ENCODE peak calls at places on chromosome 12, in five cellular contexts. V is lung, Q is pancreas, U is heart left ventricle, P is AG09309. I is an unnamed sample.

GRCh38 chr12:88870000-88870737 is 289.9 kb upstream of the KITLG start:
- DNase-seq in P (peak), V (peak), Q (no peak), U (no peak), I (no peak)

GRCh38 chr12:105539735-105540134 is 209.2 kb downstream of the C12orf75 start:
- DNase-seq in P (no peak), V (no peak), Q (no peak), U (no peak), I (no peak)

GRCh38 chr12:84408936-84409335 is 503.7 kb downstream of the SLC6A15 start:
- DNase-seq in U (no peak), Q (no peak), P (no peak), V (no peak), I (no peak)

GRCh38 chr12:57888407-57889157 is 42.1 kb upstream of the CTDSP2 start:
- DNase-seq in Q (no peak), P (no peak), U (peak), V (peak), I (no peak)

GRCh38 chr12:24500466-24501232 is 448.3 kb downstream of the BCAT1 start:
- DNase-seq in U (no peak), V (no peak), P (no peak), Q (no peak), I (no peak)

GRCh38 chr12:104724992-104725585 is 233.0 kb downstream of the SLC41A2 start:
- DNase-seq in P (no peak), U (no peak), Q (no peak), V (no peak), I (no peak)

GRCh38 chr12:123150804-123151678 is at the start of gene PITPNM2:
- DNase-seq in P (no peak), V (no peak), U (peak), Q (peak), I (no peak)

GRCh38 chr12:79441534-79441933 is 249.2 kb downstream of the PAWR start:
- DNase-seq in U (no peak), Q (no peak), V (no peak), P (no peak), I (no peak)

GRCh38 chr12:62466018-62466595 is 519 bp upstream of the MON2 start:
- DNase-seq in P (no peak), U (no peak), V (peak), Q (peak), I (no peak)

GRCh38 chr12:56115329-56115728 is 1.1 kb upstream of the RPL41 start:
- DNase-seq in Q (no peak), P (no peak), U (no peak), V (no peak), I (no peak)

GRCh38 chr12:49051373-49051764 is 9.2 kb downstream of the KMT2D start:
- DNase-seq in P (no peak), V (no peak), U (no peak), Q (no peak), I (no peak)

GRCh38 chr12:118052324-118053070 is 8.5 kb downstream of the WSB2 start:
- DNase-seq in P (peak), Q (peak), V (peak), U (peak), I (no peak)

GRCh38 chr12:88325828-88326214 is 183.7 kb downstream of the TMTC3 start:
- DNase-seq in Q (no peak), P (no peak), U (no peak), V (no peak), I (no peak)

GRCh38 chr12:105622220-105622619 is 291.7 kb downstream of the C12orf75 start:
- DNase-seq in V (no peak), U (no peak), Q (no peak), P (no peak), I (no peak)

GRCh38 chr12:55718650-55719275 is 1.4 kb upstream of the RDH5 start:
- DNase-seq in P (no peak), U (peak), V (no peak), Q (no peak), I (no peak)

GRCh38 chr12:69844416-69844815 is 19.4 kb downstream of the MYRFL start:
- DNase-seq in Q (no peak), V (no peak), P (no peak), U (no peak), I (no peak)

GRCh38 chr12:89346741-89347324 is 5.5 kb downstream of the DUSP6 start:
- DNase-seq in P (no peak), V (no peak), Q (no peak), U (peak), I (no peak)

GRCh38 chr12:62530596-62530995 is 64.0 kb downstream of the MON2 start:
- DNase-seq in U (no peak), V (no peak), P (peak), Q (no peak), I (no peak)

GRCh38 chr12:5808956-5809355 is 136.1 kb downstream of the ANO2 start:
- DNase-seq in Q (no peak), U (no peak), P (peak), V (no peak), I (no peak)

GRCh38 chr12:5012337-5012736 is 31.3 kb upstream of the KCNA5 start:
- DNase-seq in U (peak), P (no peak), Q (no peak), V (no peak), I (no peak)

GRCh38 chr12:102675672-102676071 is 195.3 kb upstream of the IGF1 start:
- DNase-seq in U (no peak), V (no peak), P (no peak), Q (no peak), I (no peak)

GRCh38 chr12:89893972-89894706 is 185.5 kb upstream of the ATP2B1 start:
- DNase-seq in Q (no peak), V (no peak), P (peak), U (no peak), I (no peak)

GRCh38 chr12:53805801-53806200 is 54.0 kb upstream of the CISTR start:
- DNase-seq in U (no peak), P (no peak), V (no peak), Q (no peak), I (no peak)

GRCh38 chr12:120490284-120490683 is 5.6 kb upstream of the DYNLL1 start:
- DNase-seq in Q (no peak), V (no peak), U (no peak), P (no peak), I (no peak)

GRCh38 chr12:107091989-107092641 is 1.2 kb downstream of the CRY1 start:
- DNase-seq in P (peak), Q (peak), V (peak), U (no peak), I (no peak)

GRCh38 chr12:48764521-48764920 is 24.4 kb downstream of the ADCY6 start:
- DNase-seq in U (no peak), Q (no peak), V (no peak), P (no peak), I (no peak)

GRCh38 chr12:94560416-94561221 is 89.7 kb downstream of the TMCC3 start:
- DNase-seq in U (no peak), Q (no peak), P (no peak), V (no peak), I (no peak)

GRCh38 chr12:46549527-46550265 is 177.1 kb upstream of the SLC38A2 start:
- DNase-seq in U (no peak), P (peak), Q (no peak), V (no peak), I (peak)

GRCh38 chr12:93297536-93297935 is 80.2 kb upstream of the NUDT4 start:
- DNase-seq in U (no peak), V (no peak), Q (no peak), P (no peak), I (no peak)

DNA sequence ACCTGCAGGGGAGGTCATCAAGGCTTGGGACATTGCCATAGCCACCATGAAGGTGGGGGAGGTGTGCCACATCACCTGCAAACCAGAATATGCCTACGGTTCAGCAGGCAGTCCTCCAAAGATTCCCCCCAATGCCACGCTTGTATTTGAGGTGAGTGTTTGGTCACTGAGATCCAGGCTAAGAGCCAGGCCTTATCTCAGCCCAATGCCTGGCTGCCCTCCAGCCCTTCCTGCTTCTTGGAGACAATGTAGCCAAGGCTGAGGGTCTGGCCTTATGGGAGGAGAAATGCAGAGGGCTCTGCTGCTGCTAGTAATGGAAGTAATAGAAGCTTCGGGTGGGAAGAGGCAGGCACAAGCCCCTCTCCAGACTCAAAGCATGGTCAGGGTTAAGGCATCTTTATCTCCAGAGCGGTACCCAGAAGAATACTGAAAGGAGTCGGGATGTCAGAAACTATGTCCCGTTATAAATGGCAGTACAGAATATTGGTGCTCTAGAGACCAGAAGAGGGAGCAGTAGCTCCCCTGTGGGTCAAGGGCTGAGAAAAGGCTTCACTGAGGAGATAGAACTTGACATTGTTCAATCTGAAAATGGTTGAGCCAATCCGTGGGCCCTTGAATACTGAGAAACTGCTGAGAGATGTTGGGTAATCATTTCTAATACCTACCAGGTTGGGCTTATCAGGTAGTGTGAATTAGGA is 3.1 kb downstream of the FKBP4 start:
- DNase-seq in P (no peak), V (no peak), U (peak), Q (peak), I (no peak)
- TF ChIP-seq CTCF in P (peak), V (no peak), U (no peak), Q (no peak), I (no peak)

GRCh38 chr12:98440165-98440581 is 75.2 kb upstream of the TMPO start:
- DNase-seq in U (peak), V (peak), P (peak), Q (peak), I (peak)
- TF ChIP-seq CTCF in U (no peak), V (no peak), P (no peak), Q (no peak), I (no peak)

DNA sequence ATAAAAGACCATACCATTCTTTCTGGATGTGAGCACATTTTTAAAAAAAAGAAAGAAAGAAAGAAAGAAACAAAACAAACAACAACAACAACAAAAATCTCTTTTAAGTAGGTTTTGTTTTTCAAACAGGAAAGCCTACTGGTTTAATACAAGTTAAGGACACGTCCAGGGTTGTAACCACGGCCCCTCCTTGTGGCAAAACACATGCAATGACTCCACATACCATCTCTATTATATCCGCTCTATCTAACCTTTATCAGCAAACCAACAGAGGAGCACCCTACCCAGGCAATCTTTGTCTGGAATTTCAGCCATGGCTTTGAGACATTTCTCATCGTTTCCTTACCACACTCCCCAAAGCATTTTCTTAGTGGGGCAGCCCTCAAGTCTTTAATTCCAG is 360.5 kb upstream of the TMPO start:
- DNase-seq in U (no peak), P (no peak), V (no peak), Q (no peak), I (no peak)
- TF ChIP-seq CTCF in U (peak), P (no peak), V (peak), Q (peak), I (no peak)

DNA sequence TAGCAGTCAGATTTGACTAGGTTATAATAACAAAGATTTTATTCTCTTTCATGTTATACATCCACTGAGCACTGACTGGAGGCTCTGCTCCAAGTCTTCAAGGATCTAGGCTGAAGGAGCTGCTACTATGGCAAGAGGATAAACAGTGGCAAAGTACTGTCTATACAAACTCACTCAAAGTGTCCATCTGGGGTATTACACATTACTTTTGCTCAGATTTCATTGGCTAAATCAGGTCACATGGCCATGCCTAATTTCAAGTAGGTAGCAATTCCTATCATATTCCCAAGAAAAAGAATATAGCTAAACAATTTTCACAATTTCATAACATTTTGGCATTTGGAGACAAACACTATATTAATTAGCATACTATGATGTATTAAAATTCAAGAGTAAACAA is 40.9 kb downstream of the CDK17 start:
- DNase-seq in Q (no peak), U (no peak), P (no peak), V (no peak), I (no peak)
- TF ChIP-seq CTCF in Q (no peak), U (no peak), P (no peak), V (no peak), I (no peak)

GRCh38 chr12:132046561-132046960 is 96.8 kb downstream of the EP400 start:
- DNase-seq in U (no peak), P (peak), V (no peak), Q (no peak), I (no peak)

GRCh38 chr12:132045751-132046150 is 96.0 kb downstream of the EP400 start:
- DNase-seq in P (no peak), V (no peak), Q (no peak), U (no peak), I (no peak)

GRCh38 chr12:132043216-132043615 is 93.5 kb downstream of the EP400 start:
- DNase-seq in V (no peak), Q (no peak), U (no peak), P (no peak), I (no peak)

GRCh38 chr12:132043770-132044467 is 94.2 kb downstream of the EP400 start:
- DNase-seq in U (no peak), P (no peak), V (no peak), Q (no peak), I (no peak)

GRCh38 chr12:132044661-132045412 is 95.1 kb downstream of the EP400 start:
- DNase-seq in U (no peak), V (no peak), P (no peak), Q (no peak), I (no peak)
- TF ChIP-seq CTCF in U (no peak), V (no peak), P (no peak), Q (no peak), I (no peak)

DNA sequence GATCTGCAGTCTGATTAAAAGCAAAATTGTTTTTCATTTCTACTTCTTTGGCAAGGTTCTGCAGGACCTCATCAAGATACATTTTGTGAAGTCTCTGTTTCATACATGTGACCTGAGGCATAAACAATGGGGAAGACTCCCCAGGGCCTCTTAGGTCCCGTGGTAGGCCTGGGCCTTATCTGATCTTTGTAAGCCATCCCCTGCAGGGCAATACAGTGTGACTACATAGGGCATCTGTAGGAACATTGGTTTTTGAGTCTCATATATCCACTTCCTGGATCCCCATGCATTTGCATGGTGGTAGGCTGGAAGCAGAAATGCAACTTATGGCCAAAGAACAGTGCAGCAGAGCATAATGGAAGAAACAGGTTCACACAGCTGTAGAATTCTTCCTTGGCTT is 6.0 kb downstream of the FAR2 start:
- DNase-seq in Q (no peak), U (no peak), V (no peak), P (no peak), I (no peak)
- TF ChIP-seq CTCF in Q (no peak), U (no peak), V (no peak), P (no peak), I (no peak)

GRCh38 chr12:76948895-76949294 is 70.1 kb upstream of the CSRP2 start:
- DNase-seq in V (no peak), U (no peak), P (no peak), Q (no peak), I (no peak)

GRCh38 chr12:76957306-76957705 is 78.5 kb upstream of the CSRP2 start:
- DNase-seq in U (no peak), V (no peak), P (no peak), Q (no peak), I (no peak)

GRCh38 chr12:76947270-76947669 is 68.5 kb upstream of the CSRP2 start:
- DNase-seq in Q (no peak), V (no peak), P (no peak), U (no peak), I (no peak)

DNA sequence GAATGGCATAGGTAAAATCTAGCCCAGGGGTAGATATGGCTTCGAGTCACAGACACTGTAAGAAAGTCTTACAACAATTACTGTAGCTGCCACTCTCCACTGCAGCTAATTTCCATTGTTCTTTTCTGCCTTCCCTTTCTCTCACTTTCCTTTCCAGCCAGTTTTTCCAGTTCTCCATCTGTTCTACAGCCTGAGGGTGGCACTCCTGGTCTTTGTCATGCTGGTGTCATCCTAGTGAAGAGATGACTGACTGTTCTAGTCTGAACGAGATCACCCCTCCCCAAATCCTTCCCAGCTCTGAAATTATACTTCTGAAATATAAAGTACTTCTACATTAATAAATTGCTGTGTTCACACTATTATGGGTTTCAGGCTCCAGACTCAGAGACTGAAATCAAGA is 74.2 kb upstream of the CSRP2 start:
- DNase-seq in P (no peak), Q (no peak), V (no peak), U (no peak), I (no peak)
- TF ChIP-seq CTCF in P (peak), Q (no peak), V (no peak), U (no peak), I (no peak)

DNA sequence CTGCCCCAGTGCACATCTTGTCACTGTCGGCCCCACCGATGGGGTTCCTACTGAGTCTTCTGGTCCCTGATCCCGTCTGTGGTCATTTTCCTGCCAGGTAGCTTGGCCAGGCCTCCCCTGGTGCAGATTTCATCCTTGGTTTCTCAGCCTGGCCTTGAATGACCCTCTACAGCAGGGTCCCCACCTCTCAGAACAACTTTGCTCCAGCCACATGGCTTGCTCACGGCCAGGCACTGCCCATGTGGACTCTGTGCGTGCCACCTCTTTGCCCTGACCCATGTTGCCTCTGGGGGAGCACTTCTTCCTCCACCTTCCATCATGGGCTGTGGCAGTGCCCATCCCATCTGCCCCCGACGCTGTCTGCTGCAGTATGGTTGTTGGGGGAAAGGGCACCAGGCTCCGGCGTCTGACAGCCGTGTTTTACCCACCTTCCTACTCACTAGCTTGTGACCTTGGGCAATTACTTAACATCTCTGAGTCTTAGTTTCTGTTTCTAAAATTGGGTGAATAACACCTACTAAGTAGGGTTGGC is 2.0 kb upstream of the PTPN6 start:
- DNase-seq in U (no peak), P (no peak), Q (no peak), V (no peak), I (peak)
- TF ChIP-seq CTCF in U (no peak), P (no peak), Q (no peak), V (no peak), I (peak)

DNA sequence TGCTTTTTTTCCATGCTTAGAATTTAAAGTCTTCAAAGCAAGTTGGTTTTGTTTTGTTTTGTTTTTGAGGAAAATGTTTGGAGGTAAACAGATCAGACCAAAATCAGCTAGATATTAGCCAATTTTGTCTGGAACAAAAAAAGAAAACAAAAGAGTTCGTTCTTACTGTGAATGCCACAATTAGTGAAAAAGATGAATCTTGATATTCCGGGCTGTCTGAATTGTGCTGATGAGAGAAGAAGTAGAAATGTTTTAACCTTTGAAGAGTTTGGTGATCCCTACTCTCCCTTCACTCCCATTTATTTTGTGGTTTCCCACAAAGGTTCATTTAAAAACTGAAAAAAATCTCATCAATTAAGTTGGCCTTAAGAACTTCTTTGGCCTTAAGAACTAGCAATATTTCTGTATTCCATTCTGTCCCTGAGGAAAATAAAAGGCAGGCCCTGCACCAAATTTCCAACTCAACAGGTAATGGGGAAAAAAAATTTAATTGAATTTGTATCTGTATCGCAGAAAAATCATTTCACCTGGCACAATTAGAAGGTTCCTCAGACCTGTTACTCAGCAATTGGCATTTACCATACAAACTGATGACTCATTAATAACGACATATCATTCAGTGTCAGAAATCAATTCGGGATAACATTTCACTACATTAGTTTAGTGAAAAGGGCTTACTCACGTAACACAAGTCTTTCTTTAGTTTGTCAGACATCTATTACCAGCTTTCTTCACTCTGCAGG is 562 bp upstream of the GLIPR1L2 start:
- DNase-seq in V (no peak), Q (no peak), U (no peak), P (no peak), I (no peak)
- TF ChIP-seq CTCF in V (no peak), Q (no peak), U (no peak), P (no peak), I (no peak)